ENCODE peak calls at places on chromosomes 12 and 14, in nine cellular contexts. N is tibial nerve, G is GM12878, P is A549, R is H1, B is HepG2, W is K562, U is stomach, O is transverse colon. I is an unnamed sample.

GRCh38 chr14:23532658-23533057 is 18.9 kb downstream of the ZFHX2 start:
- DNase-seq in P (no peak), N (no peak), O (no peak), B (no peak), G (no peak), R (no peak), U (no peak), W (no peak), I (no peak)

GRCh38 chr12:10214131-10214876 is 1.6 kb downstream of the GABARAPL1 start:
- DNase-seq in G (no peak), B (no peak), W (peak), P (no peak), R (no peak), O (no peak), U (no peak), N (no peak), I (no peak)

GRCh38 chr12:44342371-44342770 is 506.5 kb downstream of the TMEM117 start:
- DNase-seq in P (no peak), U (no peak), G (no peak), W (no peak), R (no peak), B (no peak), O (no peak), N (no peak), I (no peak)

GRCh38 chr12:94149781-94150482 is 1.6 kb downstream of the PLXNC1 start:
- DNase-seq in N (peak), B (no peak), P (peak), R (peak), G (no peak), U (peak), O (peak), W (no peak), I (peak)

GRCh38 chr14:36807727-36808126 is 146.1 kb downstream of the PAX9 start:
- DNase-seq in G (no peak), R (no peak), P (no peak), B (no peak), N (no peak), W (no peak), U (no peak), O (no peak), I (no peak)

GRCh38 chr12:53267309-53268008 is 640 bp upstream of the ESPL1 start:
- DNase-seq in B (no peak), O (no peak), P (peak), N (no peak), G (no peak), W (peak), R (no peak), U (no peak), I (no peak)

GRCh38 chr14:59347511-59347900 is 117.7 kb downstream of the GPR135 start:
- DNase-seq in G (no peak), W (no peak), N (no peak), B (no peak), P (no peak), U (no peak), R (no peak), O (no peak), I (no peak)

GRCh38 chr14:69615471-69616407 is 4.3 kb downstream of the SUSD6 start:
- DNase-seq in U (peak), B (no peak), W (no peak), N (peak), G (peak), O (peak), R (no peak), P (no peak), I (peak)

GRCh38 chr12:66964629-66965028 is 285.8 kb upstream of the GRIP1 start:
- DNase-seq in W (no peak), O (no peak), G (no peak), R (no peak), U (no peak), P (no peak), B (no peak), N (no peak), I (no peak)

GRCh38 chr14:21840765-21841164 is 167.1 kb upstream of the OR4E1 start:
- DNase-seq in O (no peak), G (no peak), R (no peak), U (no peak), P (peak), N (no peak), B (no peak), W (no peak), I (no peak)

GRCh38 chr12:2243275-2243674 is 190.5 kb downstream of the CACNA1C start:
- DNase-seq in O (no peak), N (no peak), W (no peak), P (no peak), G (no peak), R (no peak), B (no peak), U (no peak), I (no peak)

GRCh38 chr12:3727877-3728632 is 24.9 kb downstream of the CRACR2A start:
- DNase-seq in R (no peak), O (no peak), G (peak), P (no peak), B (no peak), U (no peak), W (no peak), N (no peak), I (no peak)

GRCh38 chr12:47814539-47815170 is 5.0 kb downstream of the HDAC7 start:
- DNase-seq in P (no peak), R (no peak), G (no peak), W (no peak), B (no peak), N (no peak), O (no peak), U (no peak), I (no peak)

GRCh38 chr12:124645530-124646244 is 78.3 kb upstream of the NCOR2 start:
- DNase-seq in W (no peak), G (no peak), U (no peak), P (no peak), R (no peak), N (no peak), B (no peak), O (no peak), I (no peak)

GRCh38 chr14:30525833-30526232 is 33.1 kb upstream of the G2E3 start:
- DNase-seq in N (no peak), B (no peak), P (no peak), O (no peak), W (no peak), R (no peak), G (no peak), U (no peak), I (no peak)

GRCh38 chr12:124304314-124304790 is 9.5 kb downstream of the RFLNA start:
- DNase-seq in W (no peak), U (no peak), N (no peak), G (no peak), R (no peak), B (no peak), P (no peak), O (no peak), I (no peak)

GRCh38 chr12:108133482-108133881 is 4.4 kb downstream of the WSCD2 start:
- DNase-seq in U (no peak), R (no peak), B (no peak), G (no peak), P (no peak), O (no peak), N (no peak), W (no peak), I (no peak)

GRCh38 chr14:75450381-75451276 is 22.8 kb downstream of the JDP2 start:
- DNase-seq in P (no peak), U (peak), W (no peak), B (peak), N (no peak), O (peak), G (no peak), R (no peak), I (peak)

GRCh38 chr14:42222924-42223471 is 616.3 kb downstream of the LRFN5 start:
- DNase-seq in R (no peak), W (no peak), B (no peak), O (peak), G (peak), U (no peak), N (no peak), P (peak), I (no peak)

GRCh38 chr14:99687284-99688209 is 3.4 kb downstream of the CYP46A1 start:
- DNase-seq in U (no peak), B (peak), P (no peak), N (no peak), G (no peak), O (no peak), R (peak), W (peak), I (no peak)

GRCh38 chr12:11656550-11656949 is 7.1 kb downstream of the ETV6 start:
- DNase-seq in B (no peak), U (no peak), P (no peak), R (no peak), N (no peak), G (no peak), W (no peak), O (no peak), I (no peak)

GRCh38 chr14:74348735-74349463 is 628 bp downstream of the VRTN start:
- DNase-seq in U (no peak), G (no peak), W (peak), B (no peak), O (no peak), N (no peak), P (no peak), R (no peak), I (no peak)

GRCh38 chr14:74347096-74347794 is 1.0 kb upstream of the VRTN start:
- DNase-seq in U (no peak), O (no peak), B (no peak), P (no peak), W (no peak), R (peak), N (no peak), G (no peak), I (no peak)

GRCh38 chr14:74348241-74348734 is at the start of gene VRTN:
- DNase-seq in R (peak), G (no peak), O (no peak), W (no peak), N (no peak), B (no peak), P (no peak), U (no peak), I (no peak)

GRCh38 chr14:74346341-74346740 is 1.9 kb upstream of the VRTN start:
- DNase-seq in G (no peak), P (no peak), W (no peak), R (no peak), U (no peak), N (no peak), O (no peak), B (no peak), I (no peak)

GRCh38 chr14:74347795-74348100 is 523 bp upstream of the VRTN start:
- DNase-seq in W (no peak), N (no peak), P (no peak), U (no peak), G (no peak), R (no peak), O (no peak), B (no peak), I (no peak)
- H3K4me3 ChIP-seq in W (no peak), N (no peak), P (no peak), U (no peak), G (no peak), R (peak), O (no peak), B (no peak), I (no peak)

GRCh38 chr12:110047297-110047940 is 903 bp downstream of the C12orf76 start:
- DNase-seq in W (no peak), N (no peak), G (no peak), P (no peak), O (no peak), U (no peak), R (no peak), B (no peak), I (no peak)
- TF ChIP-seq EP300 in W (no peak), N (no peak), G (no peak), P (no peak), O (no peak), U (no peak), R (no peak), B (no peak), I (no peak)

GRCh38 chr12:130805635-130806034 is 33.4 kb downstream of the STX2 start:
- DNase-seq in G (no peak), P (no peak), N (no peak), W (no peak), U (no peak), B (no peak), R (no peak), O (no peak), I (no peak)

GRCh38 chr12:130807309-130807708 is 31.7 kb downstream of the STX2 start:
- DNase-seq in B (no peak), P (no peak), O (no peak), G (no peak), U (no peak), R (no peak), N (no peak), W (no peak), I (no peak)

GRCh38 chr12:130803707-130804106 is 35.3 kb downstream of the STX2 start:
- DNase-seq in R (no peak), B (no peak), W (no peak), G (no peak), U (no peak), O (no peak), P (no peak), N (no peak), I (no peak)

GRCh38 chr12:130804216-130804615 is 34.8 kb downstream of the STX2 start:
- DNase-seq in W (no peak), B (no peak), R (no peak), N (no peak), U (no peak), G (no peak), O (no peak), P (no peak), I (no peak)

GRCh38 chr12:130806574-130806973 is 32.5 kb downstream of the STX2 start:
- DNase-seq in P (no peak), G (no peak), B (no peak), W (no peak), R (no peak), O (no peak), U (no peak), N (no peak), I (no peak)
- H3K4me3 ChIP-seq in P (no peak), G (no peak), B (no peak), W (no peak), R (no peak), O (no peak), U (no peak), N (no peak), I (no peak)

GRCh38 chr14:62213516-62213915 is 451.3 kb downstream of the SNAPC1 start:
- DNase-seq in P (no peak), W (no peak), U (no peak), G (no peak), B (no peak), R (no peak), N (no peak), O (no peak), I (no peak)
- TF ChIP-seq EP300 in P (no peak), W (no peak), U (no peak), G (no peak), B (no peak), R (no peak), N (no peak), O (no peak), I (no peak)